ENCODE peak calls at places on chromosomes 13 and 19, in six cellular contexts. One of them, this sample, is unnamed.

GRCh38 chr13:100234006-100234405 is 145.1 kb downstream of the PCCA start:
- DNase-seq in neuronal stem cell: peak; percentile 24
- DNase-seq in IMR-90: no peak
- DNase-seq in H1: no peak
- DNase-seq in trophoblast cell: no peak
- DNase-seq in mesenchymal stem cell: no peak
- DNase-seq in this sample: no peak

GRCh38 chr19:860481-861098 is 1.1 kb downstream of the CFD start:
- DNase-seq in neuronal stem cell: peak; percentile 61
- DNase-seq in IMR-90: peak; percentile 75
- DNase-seq in H1: no peak
- DNase-seq in trophoblast cell: no peak
- DNase-seq in mesenchymal stem cell: peak; percentile 51
- DNase-seq in this sample: no peak

GRCh38 chr13:86974995-86975328 is 696.2 kb upstream of the SLITRK5 start:
- DNase-seq in neuronal stem cell: no peak
- DNase-seq in IMR-90: no peak
- DNase-seq in H1: no peak
- DNase-seq in trophoblast cell: no peak
- DNase-seq in mesenchymal stem cell: no peak
- DNase-seq in this sample: no peak

GRCh38 chr13:40673061-40673397 is 6.6 kb upstream of the FOXO1 start:
- DNase-seq in neuronal stem cell: no peak
- DNase-seq in IMR-90: no peak
- DNase-seq in H1: no peak
- DNase-seq in trophoblast cell: no peak
- DNase-seq in mesenchymal stem cell: no peak
- DNase-seq in this sample: no peak

GRCh38 chr19:36773223-36773579 is 594 bp upstream of the ZNF850 start:
- DNase-seq in neuronal stem cell: no peak
- DNase-seq in IMR-90: no peak
- DNase-seq in H1: no peak
- DNase-seq in trophoblast cell: no peak
- DNase-seq in mesenchymal stem cell: no peak
- DNase-seq in this sample: no peak

GRCh38 chr19:6997679-6998445 is 23.4 kb downstream of the MBD3L2B start:
- DNase-seq in neuronal stem cell: no peak
- DNase-seq in IMR-90: no peak
- DNase-seq in H1: no peak
- DNase-seq in trophoblast cell: no peak
- DNase-seq in mesenchymal stem cell: no peak
- DNase-seq in this sample: no peak

GRCh38 chr19:46495789-46496099 is at the start of gene PNMA8B:
- DNase-seq in neuronal stem cell: peak; percentile 96
- DNase-seq in IMR-90: peak; percentile 27
- DNase-seq in H1: peak; percentile 94
- DNase-seq in trophoblast cell: no peak
- DNase-seq in mesenchymal stem cell: peak; percentile 67
- DNase-seq in this sample: peak; percentile 96

GRCh38 chr13:67369895-67370660 is 139.9 kb upstream of the PCDH9 start:
- DNase-seq in neuronal stem cell: no peak
- DNase-seq in IMR-90: peak; percentile 92
- DNase-seq in H1: no peak
- DNase-seq in trophoblast cell: no peak
- DNase-seq in mesenchymal stem cell: peak; percentile 89
- DNase-seq in this sample: no peak

GRCh38 chr13:70959376-70959775 is 851.1 kb upstream of the KLHL1 start:
- DNase-seq in neuronal stem cell: no peak
- DNase-seq in IMR-90: no peak
- DNase-seq in H1: no peak
- DNase-seq in trophoblast cell: no peak
- DNase-seq in mesenchymal stem cell: peak; percentile 51
- DNase-seq in this sample: no peak

GRCh38 chr19:5253403-5254110 is 87.1 kb downstream of the PTPRS start:
- DNase-seq in neuronal stem cell: no peak
- DNase-seq in IMR-90: peak; percentile 44
- DNase-seq in H1: no peak
- DNase-seq in trophoblast cell: no peak
- DNase-seq in mesenchymal stem cell: no peak
- DNase-seq in this sample: no peak

GRCh38 chr19:6056801-6057650 is 53.3 kb downstream of the RFX2 start:
- DNase-seq in neuronal stem cell: no peak
- DNase-seq in IMR-90: peak; percentile 91
- DNase-seq in H1: no peak
- DNase-seq in trophoblast cell: peak; percentile 99
- DNase-seq in mesenchymal stem cell: peak; percentile 98
- DNase-seq in this sample: peak; percentile 39

GRCh38 chr13:21106089-21106488 is 44.7 kb upstream of the LATS2 start:
- DNase-seq in neuronal stem cell: no peak
- DNase-seq in IMR-90: peak; percentile 74
- DNase-seq in H1: no peak
- DNase-seq in trophoblast cell: no peak
- DNase-seq in mesenchymal stem cell: peak; percentile 37
- DNase-seq in this sample: no peak

GRCh38 chr19:46179076-46179740 is 31.2 kb downstream of the IGFL2 start:
- DNase-seq in neuronal stem cell: no peak
- DNase-seq in IMR-90: no peak
- DNase-seq in H1: no peak
- DNase-seq in trophoblast cell: no peak
- DNase-seq in mesenchymal stem cell: no peak
- DNase-seq in this sample: no peak

GRCh38 chr13:99321709-99322108 is 14.5 kb upstream of the GPR183 start:
- DNase-seq in neuronal stem cell: no peak
- DNase-seq in IMR-90: no peak
- DNase-seq in H1: no peak
- DNase-seq in trophoblast cell: no peak
- DNase-seq in mesenchymal stem cell: no peak
- DNase-seq in this sample: no peak

GRCh38 chr13:109368230-109368629 is 418.2 kb downstream of the IRS2 start:
- DNase-seq in neuronal stem cell: no peak
- DNase-seq in IMR-90: no peak
- DNase-seq in H1: no peak
- DNase-seq in trophoblast cell: no peak
- DNase-seq in mesenchymal stem cell: no peak
- DNase-seq in this sample: no peak

GRCh38 chr19:11070123-11070522 is 19.1 kb upstream of the LDLR start:
- DNase-seq in neuronal stem cell: no peak
- DNase-seq in IMR-90: no peak
- DNase-seq in H1: no peak
- DNase-seq in trophoblast cell: no peak
- DNase-seq in mesenchymal stem cell: no peak
- DNase-seq in this sample: no peak

GRCh38 chr13:31485183-31485582 is 254.1 kb upstream of the RXFP2 start:
- DNase-seq in neuronal stem cell: no peak
- DNase-seq in IMR-90: no peak
- DNase-seq in H1: no peak
- DNase-seq in trophoblast cell: no peak
- DNase-seq in mesenchymal stem cell: no peak
- DNase-seq in this sample: no peak

GRCh38 chr19:7883105-7883504 is 5.2 kb upstream of the LRRC8E start:
- DNase-seq in neuronal stem cell: no peak
- DNase-seq in IMR-90: no peak
- DNase-seq in H1: no peak
- DNase-seq in trophoblast cell: no peak
- DNase-seq in mesenchymal stem cell: no peak
- DNase-seq in this sample: no peak

GRCh38 chr13:19181621-19182485 is at the start of gene TUBA3C:
- DNase-seq in neuronal stem cell: no peak
- DNase-seq in IMR-90: no peak
- DNase-seq in H1: no peak
- DNase-seq in trophoblast cell: no peak
- DNase-seq in mesenchymal stem cell: no peak
- DNase-seq in this sample: no peak

GRCh38 chr13:64314286-64314685 is 2898.6 kb upstream of the PCDH20 start:
- DNase-seq in neuronal stem cell: no peak
- DNase-seq in IMR-90: peak; percentile 61
- DNase-seq in H1: no peak
- DNase-seq in trophoblast cell: no peak
- DNase-seq in mesenchymal stem cell: peak; percentile 1
- DNase-seq in this sample: no peak

GRCh38 chr13:98050041-98050466 is 92.8 kb upstream of the FARP1 start:
- DNase-seq in neuronal stem cell: no peak
- DNase-seq in IMR-90: peak; percentile 67
- DNase-seq in H1: no peak
- DNase-seq in trophoblast cell: no peak
- DNase-seq in mesenchymal stem cell: peak; percentile 78
- DNase-seq in this sample: no peak

GRCh38 chr19:16018801-16019551 is 57.3 kb upstream of the TPM4 start:
- DNase-seq in neuronal stem cell: no peak
- DNase-seq in IMR-90: no peak
- DNase-seq in H1: no peak
- DNase-seq in trophoblast cell: no peak
- DNase-seq in mesenchymal stem cell: no peak
- DNase-seq in this sample: peak; percentile 24

GRCh38 chr19:58584498-58585441 is 11.6 kb upstream of the MZF1 start:
- DNase-seq in neuronal stem cell: no peak
- DNase-seq in IMR-90: no peak
- DNase-seq in H1: no peak
- DNase-seq in trophoblast cell: no peak
- DNase-seq in mesenchymal stem cell: no peak
- DNase-seq in this sample: peak; percentile 8

GRCh38 chr13:106407338-106407737 is 128.1 kb downstream of the EFNB2 start:
- DNase-seq in neuronal stem cell: no peak
- DNase-seq in IMR-90: no peak
- DNase-seq in H1: no peak
- DNase-seq in trophoblast cell: no peak
- DNase-seq in mesenchymal stem cell: no peak
- DNase-seq in this sample: no peak

DNA sequence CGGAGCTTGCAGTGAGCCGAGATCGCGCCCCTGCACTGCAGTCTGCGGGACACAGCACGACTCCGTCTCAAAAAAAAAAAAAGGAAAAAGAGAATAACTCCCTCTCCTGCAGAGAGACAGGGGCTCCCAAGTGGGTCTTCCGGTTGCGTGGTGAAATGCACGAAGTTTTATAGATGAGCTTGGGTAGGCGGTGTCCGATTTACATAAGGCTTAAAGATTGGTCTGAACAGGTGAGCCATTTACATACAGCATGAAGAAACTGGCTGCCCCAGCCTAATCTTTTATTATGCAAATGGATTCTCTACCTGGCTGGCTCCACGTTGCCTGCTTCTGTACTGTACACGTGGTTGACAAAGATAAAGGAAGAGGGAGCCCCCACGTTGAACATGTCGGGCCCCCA is 19.5 kb downstream of the ADGRE2 start:
- DNase-seq in neuronal stem cell: no peak
- DNase-seq in IMR-90: no peak
- DNase-seq in H1: peak; percentile 55
- DNase-seq in trophoblast cell: no peak
- DNase-seq in mesenchymal stem cell: no peak
- DNase-seq in this sample: peak; percentile 88
- H4K8ac ChIP-seq in neuronal stem cell: no peak overlapping the region
- H4K8ac ChIP-seq in IMR-90: no peak overlapping the region
- H4K8ac ChIP-seq in H1: peak overlapping the region; percentile 57
- H4K8ac ChIP-seq in trophoblast cell: no peak overlapping the region
- H4K8ac ChIP-seq in mesenchymal stem cell: no peak overlapping the region
- H4K8ac ChIP-seq in this sample: no peak overlapping the region

GRCh38 chr19:55778331-55778730 is 9.4 kb downstream of the RFPL4AL1 start:
- DNase-seq in neuronal stem cell: no peak
- DNase-seq in IMR-90: no peak
- DNase-seq in H1: no peak
- DNase-seq in trophoblast cell: no peak
- DNase-seq in mesenchymal stem cell: no peak
- DNase-seq in this sample: no peak
- H3K27ac ChIP-seq in neuronal stem cell: no peak overlapping the region
- H3K27ac ChIP-seq in IMR-90: no peak overlapping the region
- H3K27ac ChIP-seq in H1: no peak overlapping the region
- H3K27ac ChIP-seq in trophoblast cell: no peak overlapping the region
- H3K27ac ChIP-seq in mesenchymal stem cell: no peak overlapping the region
- H3K27ac ChIP-seq in this sample: no peak overlapping the region

GRCh38 chr19:45100202-45100600 is 7.2 kb downstream of the PPP1R37 start:
- DNase-seq in neuronal stem cell: no peak
- DNase-seq in IMR-90: no peak
- DNase-seq in H1: no peak
- DNase-seq in trophoblast cell: no peak
- DNase-seq in mesenchymal stem cell: no peak
- DNase-seq in this sample: no peak

GRCh38 chr19:45102481-45102880 is 9.5 kb downstream of the PPP1R37 start:
- DNase-seq in neuronal stem cell: no peak
- DNase-seq in IMR-90: no peak
- DNase-seq in H1: no peak
- DNase-seq in trophoblast cell: no peak
- DNase-seq in mesenchymal stem cell: no peak
- DNase-seq in this sample: no peak

GRCh38 chr19:45099465-45100201 is 6.7 kb downstream of the PPP1R37 start:
- DNase-seq in neuronal stem cell: no peak
- DNase-seq in IMR-90: peak; percentile 46
- DNase-seq in H1: no peak
- DNase-seq in trophoblast cell: no peak
- DNase-seq in mesenchymal stem cell: no peak
- DNase-seq in this sample: no peak

GRCh38 chr19:45101796-45102195 is 8.8 kb downstream of the PPP1R37 start:
- DNase-seq in neuronal stem cell: no peak
- DNase-seq in IMR-90: no peak
- DNase-seq in H1: no peak
- DNase-seq in trophoblast cell: no peak
- DNase-seq in mesenchymal stem cell: no peak
- DNase-seq in this sample: no peak

DNA sequence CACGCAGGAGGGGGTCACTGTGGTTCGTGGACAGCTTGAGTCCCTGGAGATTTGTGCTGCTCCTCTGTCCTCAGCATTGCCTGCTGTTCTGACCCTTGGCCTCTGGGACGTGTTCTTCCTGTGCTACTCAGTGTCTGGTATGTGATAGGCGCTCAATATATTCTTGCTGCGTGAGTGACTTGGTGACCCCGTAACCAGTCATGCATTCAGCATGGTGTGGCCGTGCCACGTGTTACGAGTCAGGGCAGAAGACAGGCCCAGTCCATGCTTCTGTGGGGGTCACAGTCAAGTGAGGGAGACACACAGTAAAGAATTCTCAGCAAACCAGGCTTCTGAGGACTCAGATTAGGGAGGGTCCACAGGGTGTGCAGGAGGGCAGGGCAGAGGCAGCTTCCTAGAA is 7.8 kb downstream of the PPP1R37 start:
- DNase-seq in neuronal stem cell: no peak
- DNase-seq in IMR-90: peak; percentile 69
- DNase-seq in H1: no peak
- DNase-seq in trophoblast cell: no peak
- DNase-seq in mesenchymal stem cell: peak; percentile 76
- DNase-seq in this sample: no peak
- H3K14ac ChIP-seq in neuronal stem cell: no peak overlapping the region
- H3K14ac ChIP-seq in IMR-90: peak overlapping the region; percentile 60
- H3K14ac ChIP-seq in H1: no peak overlapping the region
- H3K14ac ChIP-seq in trophoblast cell: no peak overlapping the region
- H3K14ac ChIP-seq in mesenchymal stem cell: no peak overlapping the region
- H3K14ac ChIP-seq in this sample: no peak overlapping the region

GRCh38 chr19:54190503-54190941 is 586 bp upstream of the TSEN34 start:
- DNase-seq in neuronal stem cell: peak; percentile 100
- DNase-seq in IMR-90: peak; percentile 99
- DNase-seq in H1: peak; percentile 99
- DNase-seq in trophoblast cell: peak; percentile 99
- DNase-seq in mesenchymal stem cell: peak; percentile 100
- DNase-seq in this sample: peak; percentile 98
- H4K8ac ChIP-seq in neuronal stem cell: no peak overlapping the region
- H4K8ac ChIP-seq in IMR-90: peak overlapping the region; percentile 99
- H4K8ac ChIP-seq in H1: peak overlapping the region; percentile 99
- H4K8ac ChIP-seq in trophoblast cell: peak overlapping the region; percentile 95
- H4K8ac ChIP-seq in mesenchymal stem cell: peak overlapping the region; percentile 41
- H4K8ac ChIP-seq in this sample: no peak overlapping the region

This sample was measured in H9.